ENCODE peak calls at places on chromosome 14, in ten cellular contexts. E is breast epithelium, D is endothelial cell of umbilical vein, Z is transverse colon, Q is uterus, O is spleen, B is ovary, A is sigmoid colon, J is IMR-90, G is esophagus squamous epithelium. F is an unnamed sample.
A peak's percentile ranks its signal among the peaks of the same experiment; 100 is the strongest.

GRCh38 chr14:56243110-56243509 is 124.9 kb downstream of the PELI2 start:
- DNase-seq in J (no peak), Z (no peak), B (no peak), O (no peak), E (no peak), A (no peak), D (no peak), G (no peak), Q (no peak), F (no peak)

GRCh38 chr14:36091096-36091495 is 85.4 kb downstream of the PTCSC3 start:
- DNase-seq in O (no peak), G (no peak), J (peak; percentile 93), Q (no peak), E (no peak), A (no peak), B (no peak), Z (no peak), D (no peak), F (no peak)

GRCh38 chr14:62307844-62308243 is 545.6 kb downstream of the SNAPC1 start:
- DNase-seq in A (no peak), Q (no peak), G (no peak), D (no peak), E (no peak), J (no peak), B (no peak), O (no peak), Z (no peak), F (no peak)

GRCh38 chr14:25150934-25151790 is 101.2 kb upstream of the STXBP6 start:
- DNase-seq in G (no peak), D (peak; percentile 43), B (no peak), Z (no peak), Q (no peak), E (no peak), A (no peak), J (peak; percentile 71), O (no peak), F (no peak)

GRCh38 chr14:82796081-82796480 is 1262.4 kb upstream of the SEL1L start:
- DNase-seq in D (no peak), G (no peak), Z (no peak), Q (no peak), J (no peak), A (no peak), E (no peak), O (no peak), B (no peak), F (no peak)

GRCh38 chr14:73467377-73467776 is 9.0 kb upstream of the NUMB start:
- DNase-seq in B (no peak), A (no peak), D (no peak), E (no peak), G (no peak), Z (no peak), O (peak; percentile 86), Q (no peak), J (peak; percentile 59), F (no peak)

GRCh38 chr14:34911209-34912150 is 36.3 kb upstream of the BAZ1A start:
- DNase-seq in Q (no peak), G (no peak), E (no peak), A (no peak), D (peak; percentile 26), O (no peak), Z (no peak), J (peak; percentile 72), B (no peak), F (no peak)

GRCh38 chr14:71536015-71536535 is 396.2 kb upstream of the RGS6 start:
- DNase-seq in E (no peak), O (no peak), J (peak; percentile 27), A (no peak), Z (no peak), G (no peak), D (no peak), Q (no peak), B (no peak), F (no peak)

GRCh38 chr14:103184046-103184445 is 60.8 kb downstream of the TNFAIP2 start:
- DNase-seq in E (no peak), O (no peak), J (no peak), Q (no peak), D (no peak), G (no peak), B (no peak), A (peak; percentile 39), Z (no peak), F (no peak)

GRCh38 chr14:103186241-103186835 is 63.1 kb downstream of the TNFAIP2 start:
- DNase-seq in D (no peak), G (no peak), J (no peak), E (no peak), Z (no peak), Q (peak; percentile 10), O (no peak), B (no peak), A (peak; percentile 45), F (no peak)

GRCh38 chr14:103187911-103188310 is 64.7 kb downstream of the TNFAIP2 start:
- DNase-seq in O (no peak), E (no peak), D (no peak), B (no peak), J (no peak), Z (no peak), Q (no peak), A (no peak), G (no peak), F (no peak)

GRCh38 chr14:103186894-103187586 is 63.8 kb downstream of the TNFAIP2 start:
- DNase-seq in A (peak; percentile 53), J (no peak), Z (peak; percentile 68), E (no peak), G (no peak), D (no peak), B (no peak), Q (no peak), O (no peak), F (no peak)

DNA sequence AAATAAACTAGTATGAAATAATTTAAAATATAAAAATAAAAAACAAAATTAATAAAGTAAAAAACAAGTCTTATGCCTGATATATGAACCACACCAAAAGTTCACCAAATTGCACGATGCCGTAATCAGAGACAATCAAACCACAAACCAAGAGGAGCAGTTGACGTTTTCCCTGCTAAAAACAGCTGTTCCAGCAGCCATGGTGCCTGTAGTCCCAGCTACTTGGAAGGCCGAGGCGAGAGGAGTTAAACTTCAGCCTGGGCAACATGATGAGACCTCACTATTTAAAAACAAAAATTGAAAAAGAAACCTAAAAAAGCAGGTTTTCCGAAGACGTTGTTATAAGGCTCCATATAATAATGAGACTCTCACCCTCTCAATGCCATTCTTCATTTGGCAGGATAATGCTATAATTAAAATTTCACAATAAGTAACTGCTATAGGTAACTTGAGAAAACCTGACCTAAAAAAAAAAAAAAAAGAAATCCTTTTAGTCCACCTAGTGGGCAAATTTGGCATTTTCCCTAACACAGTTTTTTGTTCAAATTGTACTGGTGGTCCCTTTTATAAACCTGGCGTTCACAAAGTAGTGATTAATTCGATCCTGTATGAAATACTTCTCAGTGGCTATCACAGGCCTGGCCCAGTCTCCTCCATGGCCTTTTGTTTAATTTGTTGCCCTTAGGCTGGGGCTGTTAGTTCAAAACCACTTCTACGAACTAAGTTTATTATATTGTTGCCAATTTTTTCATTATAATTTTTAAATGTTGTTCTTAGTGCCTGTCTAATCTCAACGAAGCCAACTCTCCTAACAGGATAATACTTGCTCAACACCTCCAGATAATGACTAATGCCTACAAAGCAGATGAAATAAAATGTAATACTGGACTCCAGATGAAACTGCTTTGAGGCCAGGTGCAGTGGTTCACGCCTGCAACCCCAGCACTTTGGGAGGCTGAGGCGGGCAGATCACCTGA is 62.1 kb downstream of the TNFAIP2 start:
- DNase-seq in G (no peak), J (peak; percentile 38), Q (no peak), B (no peak), A (peak; percentile 41), O (no peak), E (no peak), Z (no peak), D (peak; percentile 71), F (no peak)
- TF ChIP-seq CTCF in G (peak; percentile 86), J (peak; percentile 66), Q (peak; percentile 62), B (peak; percentile 69), A (peak; percentile 67), O (peak; percentile 75), E (peak; percentile 71), Z (peak; percentile 69), D (peak; percentile 47), F (peak; percentile 69)

GRCh38 chr14:21206753-21207684 is 51.2 kb upstream of the OR5AU1 start:
- DNase-seq in A (no peak), O (no peak), E (no peak), J (no peak), Z (no peak), Q (no peak), B (no peak), G (no peak), D (no peak), F (no peak)

GRCh38 chr14:21203470-21204166 is 47.8 kb upstream of the OR5AU1 start:
- DNase-seq in Z (no peak), G (no peak), O (no peak), D (no peak), Q (no peak), B (no peak), A (no peak), J (no peak), E (no peak), F (no peak)

GRCh38 chr14:21205026-21205677 is 49.3 kb upstream of the OR5AU1 start:
- DNase-seq in Q (no peak), J (no peak), B (no peak), D (no peak), A (no peak), G (no peak), O (no peak), Z (no peak), E (no peak), F (no peak)

GRCh38 chr14:21204167-21205025 is 48.5 kb upstream of the OR5AU1 start:
- DNase-seq in Q (no peak), Z (no peak), J (no peak), A (no peak), E (no peak), B (no peak), G (no peak), D (no peak), O (no peak), F (no peak)

DNA sequence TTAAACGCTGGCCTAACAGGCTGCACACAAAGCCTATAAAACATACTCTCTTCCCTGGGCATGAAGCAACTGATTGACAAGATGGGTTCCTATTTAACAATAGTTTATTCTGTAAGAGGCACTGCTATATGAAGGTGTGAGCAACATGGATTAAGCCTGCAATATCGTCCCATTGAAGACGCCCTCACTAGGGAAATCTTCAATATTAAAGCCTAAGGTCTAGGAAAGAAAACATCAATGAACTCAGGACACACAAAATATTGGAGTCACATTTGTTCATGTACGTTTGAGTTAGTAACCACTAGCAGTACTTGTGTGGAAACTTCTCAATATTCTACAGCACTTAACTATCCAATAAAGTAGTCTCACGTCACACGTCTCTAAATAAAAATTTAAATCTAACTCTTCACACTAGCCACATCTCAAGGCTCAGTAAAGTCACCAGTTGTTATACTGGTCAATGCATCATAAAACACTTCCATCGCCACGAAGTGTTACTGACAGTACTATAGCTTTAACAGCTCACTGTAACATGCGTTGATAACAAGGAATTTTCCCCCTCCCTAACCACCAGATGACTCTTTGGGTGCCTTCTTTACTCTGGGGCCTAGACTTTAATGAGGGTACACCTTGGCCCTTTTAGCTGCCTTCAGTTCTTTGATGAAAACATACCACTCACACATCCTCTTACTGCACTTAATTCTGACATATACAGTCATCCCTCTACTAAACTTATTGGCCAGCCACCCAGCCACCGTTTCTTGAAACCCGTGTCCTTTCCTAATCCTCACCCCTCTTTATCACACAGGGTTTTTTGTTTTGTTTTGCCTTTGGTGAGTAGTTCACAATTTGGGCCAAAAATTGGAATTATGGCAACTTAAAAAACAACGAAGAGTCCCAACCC is 50.1 kb upstream of the OR5AU1 start:
- DNase-seq in Q (no peak), Z (no peak), D (no peak), G (no peak), B (no peak), O (no peak), E (no peak), A (no peak), J (no peak), F (no peak)
- TF ChIP-seq POLR2A in Q (no peak), Z (no peak), D (peak; percentile 60), G (no peak), B (no peak), O (no peak), E (no peak), A (no peak), J (no peak), F (no peak)

DNA sequence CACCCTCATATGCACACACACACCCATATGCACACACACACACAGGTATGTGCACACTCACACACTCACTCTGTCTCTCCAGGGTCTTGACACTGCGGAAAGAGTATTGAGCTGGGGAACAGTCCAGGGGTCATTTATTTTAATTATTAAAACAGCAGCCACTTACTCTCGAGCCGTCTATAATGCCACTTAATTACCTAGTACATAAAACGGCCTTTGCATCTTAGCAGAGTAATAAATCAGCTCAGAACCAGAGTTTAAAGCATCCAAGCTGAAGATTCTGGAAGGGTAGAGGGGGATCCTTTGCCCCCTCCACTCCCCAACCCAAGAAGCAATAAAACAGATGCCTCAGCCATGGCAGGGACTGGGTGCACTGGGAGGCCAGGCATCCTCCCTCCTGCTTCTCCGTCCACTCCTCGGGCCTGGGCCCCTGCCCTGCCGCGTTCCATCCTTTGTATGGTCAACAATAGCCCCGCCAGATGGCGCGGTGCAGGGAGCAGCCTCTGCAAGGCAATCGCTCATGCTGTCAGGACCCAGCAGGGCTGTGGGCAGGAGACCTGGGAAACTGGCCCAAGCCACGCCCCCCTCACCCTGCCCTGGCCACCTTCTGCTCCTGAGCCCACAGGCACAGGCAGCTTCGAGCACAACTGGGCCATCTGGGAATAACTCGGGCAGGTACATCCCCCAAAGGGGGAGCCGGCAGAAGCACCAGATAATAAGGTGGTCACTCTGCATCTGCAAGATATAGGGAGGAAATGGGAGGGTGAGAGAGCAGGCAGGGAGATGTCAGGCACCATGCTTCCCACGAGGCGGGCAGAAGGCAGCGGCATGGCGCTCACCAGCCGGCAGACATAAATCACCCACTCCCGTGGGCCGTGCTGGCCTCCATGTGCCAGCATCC is 40.9 kb downstream of the CCDC85C start:
- DNase-seq in E (peak; percentile 83), G (no peak), O (no peak), D (peak; percentile 77), Q (peak; percentile 88), A (peak; percentile 96), J (peak; percentile 65), B (peak; percentile 81), Z (peak; percentile 82), F (peak; percentile 94)
- H3K4me1 ChIP-seq in E (peaks cover 21% of the 10 kb centered on the region), G (peaks cover 90% of the 10 kb centered on the region), O (peaks cover 2% of the 10 kb centered on the region), D (peaks cover 5% of the 10 kb centered on the region), Q (peaks cover 30% of the 10 kb centered on the region), A (peaks cover 93% of the 10 kb centered on the region), J (peaks cover 35% of the 10 kb centered on the region), B (peaks cover 12% of the 10 kb centered on the region), Z (peaks cover 69% of the 10 kb centered on the region), F (peaks cover 68% of the 10 kb centered on the region)

GRCh38 chr14:44151120-44151519 is 356.0 kb downstream of the FSCB start:
- DNase-seq in B (no peak), J (no peak), D (no peak), A (no peak), E (no peak), Z (no peak), Q (no peak), O (no peak), G (no peak), F (no peak)

GRCh38 chr14:44154889-44155288 is 352.2 kb downstream of the FSCB start:
- DNase-seq in A (no peak), D (no peak), O (no peak), B (no peak), Q (no peak), J (no peak), E (no peak), Z (no peak), G (no peak), F (no peak)

GRCh38 chr14:44154446-44154845 is 352.6 kb downstream of the FSCB start:
- DNase-seq in A (no peak), Z (no peak), J (no peak), G (no peak), B (no peak), Q (no peak), O (no peak), D (no peak), E (no peak), F (no peak)

GRCh38 chr14:44149597-44149996 is 357.5 kb downstream of the FSCB start:
- DNase-seq in O (no peak), E (no peak), B (no peak), G (no peak), D (no peak), Z (no peak), J (no peak), Q (no peak), A (no peak), F (no peak)
- TF ChIP-seq CTCF in O (no peak), E (no peak), B (no peak), G (no peak), D (no peak), Z (no peak), J (no peak), Q (no peak), A (no peak), F (no peak)

F was measured in adrenal gland.